ENCODE peak calls at places on chromosomes 1 and 21, in nine cellular contexts. J, G, X, B, Y, K, T, S and N are unnamed samples. For H3K4me1, the result is how much of the 10 kb centered on the place peaks cover.

GRCh38 chr1:5998051-5998905 is 6.1 kb upstream of the NPHP4 start:
- DNase-seq in J (no peak), G (no peak), X (no peak), B (no peak), Y (no peak), K (no peak), T (no peak), S (no peak), N (no peak)

GRCh38 chr1:46341222-46342083 is 846 bp downstream of the NSUN4 start:
- DNase-seq in J (no peak), G (peak), X (no peak), B (no peak), Y (peak), K (no peak), T (peak), S (no peak), N (no peak)

GRCh38 chr1:212452323-212453155 is 19.8 kb downstream of the NENF start:
- DNase-seq in J (no peak), G (no peak), X (no peak), B (no peak), Y (no peak), K (no peak), T (peak), S (peak), N (no peak)

GRCh38 chr21:27476696-27477095 is 509.8 kb upstream of the ADAMTS5 start:
- DNase-seq in J (no peak), G (no peak), X (no peak), B (no peak), Y (peak), K (no peak), T (no peak), S (peak), N (no peak)

GRCh38 chr1:33055210-33055991 is 18.7 kb upstream of the AK2 start:
- DNase-seq in J (peak), G (peak), X (peak), B (peak), Y (peak), K (peak), T (peak), S (peak), N (peak)

GRCh38 chr1:245031041-245031440 is 123.7 kb upstream of the KIF26B start:
- DNase-seq in J (no peak), G (no peak), X (no peak), B (no peak), Y (no peak), K (no peak), T (no peak), S (no peak), N (no peak)

GRCh38 chr1:211613108-211613947 is 34.4 kb upstream of the SLC30A1 start:
- DNase-seq in J (peak), G (peak), X (no peak), B (no peak), Y (peak), K (peak), T (peak), S (peak), N (no peak)

GRCh38 chr21:37636152-37636860 is 269.7 kb downstream of the DYRK1A start:
- DNase-seq in J (peak), G (no peak), X (no peak), B (no peak), Y (peak), K (peak), T (no peak), S (peak), N (no peak)

GRCh38 chr1:113223546-113223945 is 150.5 kb downstream of the LRIG2 start:
- DNase-seq in J (no peak), G (no peak), X (no peak), B (no peak), Y (peak), K (no peak), T (no peak), S (peak), N (no peak)

GRCh38 chr1:27886353-27886679 is 14.0 kb downstream of the THEMIS2 start:
- DNase-seq in J (no peak), G (no peak), X (no peak), B (no peak), Y (no peak), K (no peak), T (no peak), S (no peak), N (no peak)

GRCh38 chr1:160626560-160627342 is 20.1 kb downstream of the SLAMF1 start:
- DNase-seq in J (no peak), G (no peak), X (no peak), B (no peak), Y (no peak), K (no peak), T (no peak), S (no peak), N (no peak)
- H3K4me3 ChIP-seq in J (no peak), G (no peak), X (no peak), B (peak), Y (no peak), K (no peak), T (no peak), S (no peak), N (peak)

GRCh38 chr1:171501305-171502021 is 16.1 kb downstream of the PRRC2C start:
- DNase-seq in J (no peak), G (no peak), X (no peak), B (no peak), Y (no peak), K (no peak), T (no peak), S (no peak), N (no peak)
- H3K27ac ChIP-seq in J (no peak), G (no peak), X (no peak), B (peak), Y (no peak), K (no peak), T (no peak), S (no peak), N (peak)

GRCh38 chr1:42935313-42935624 is 23.4 kb downstream of the SLC2A1 start:
- DNase-seq in J (no peak), G (no peak), X (peak), B (no peak), Y (no peak), K (no peak), T (peak), S (no peak), N (no peak)
- H3K4me1 ChIP-seq in J (half or more), G (under half), X (half or more), B (half or more), Y (half or more), K (half or more), T (under half), S (under half), N (half or more)

DNA sequence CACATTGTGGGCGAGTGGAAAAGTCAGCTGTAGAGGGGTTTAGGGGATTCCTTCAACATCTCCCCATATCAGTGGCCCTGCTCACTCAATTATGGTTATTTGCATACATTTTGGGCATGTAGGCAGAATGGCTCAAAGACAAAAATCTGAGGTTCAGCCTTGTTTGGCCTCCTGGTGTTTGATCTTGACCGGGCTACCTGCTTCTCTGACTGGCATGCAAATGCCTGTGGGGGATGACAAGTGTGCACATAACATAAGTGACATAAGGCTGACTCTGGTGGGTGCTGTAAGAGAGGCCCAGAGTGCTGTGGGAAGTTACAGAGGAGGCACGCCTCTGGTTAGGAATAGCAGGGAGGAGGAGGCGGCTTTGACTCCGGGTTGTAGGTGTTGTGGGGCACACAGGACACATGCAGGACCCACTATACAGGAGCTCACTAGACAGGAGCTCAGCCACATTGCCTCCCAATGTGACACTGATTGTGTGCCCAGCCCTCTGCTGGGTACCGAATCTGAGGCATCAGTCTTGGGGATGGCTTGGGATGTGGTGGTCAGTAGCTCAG is 29.4 kb upstream of the IL19 start:
- DNase-seq in J (no peak), G (no peak), X (no peak), B (no peak), Y (no peak), K (no peak), T (no peak), S (no peak), N (no peak)
- H3K4me3 ChIP-seq in J (no peak), G (no peak), X (no peak), B (no peak), Y (no peak), K (no peak), T (no peak), S (no peak), N (no peak)

DNA sequence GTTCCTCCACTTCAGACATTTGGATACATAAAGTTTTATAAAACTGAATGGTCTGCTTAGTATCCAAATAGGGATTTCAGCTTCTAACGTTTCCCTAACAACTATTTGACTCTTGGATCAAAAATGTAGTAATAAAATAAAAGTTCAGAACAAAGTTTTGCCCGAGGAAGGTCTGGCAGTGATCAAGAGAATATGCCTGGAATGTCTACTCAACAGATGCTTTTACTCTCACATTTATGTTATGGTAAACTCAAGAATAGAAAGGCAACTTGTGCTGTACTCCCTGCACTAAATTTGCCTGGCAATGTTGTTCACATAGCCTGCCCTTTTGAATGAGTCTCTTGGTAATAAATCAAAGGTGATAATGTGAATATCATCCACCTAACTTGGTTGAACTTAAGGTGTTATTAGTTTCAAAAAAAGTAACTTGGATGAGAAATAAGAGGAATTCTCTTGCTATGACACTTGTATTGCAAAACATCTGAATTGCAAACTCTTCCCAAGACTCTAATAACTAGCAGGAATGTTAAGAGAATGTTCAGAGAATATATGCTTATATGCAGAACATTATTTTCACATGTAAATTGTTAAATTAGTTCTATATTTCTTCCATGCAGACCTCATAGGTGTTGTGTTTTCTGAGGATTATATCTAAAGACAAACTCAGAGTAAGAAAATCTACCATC is 215.8 kb downstream of the COL24A1 start:
- DNase-seq in J (no peak), G (no peak), X (no peak), B (no peak), Y (no peak), K (no peak), T (no peak), S (peak), N (no peak)
- H3K27ac ChIP-seq in J (no peak), G (no peak), X (no peak), B (no peak), Y (no peak), K (no peak), T (no peak), S (no peak), N (no peak)

GRCh38 chr1:31041529-31041928 is 24.0 kb downstream of the PUM1 start:
- DNase-seq in J (no peak), G (no peak), X (no peak), B (no peak), Y (no peak), K (no peak), T (no peak), S (no peak), N (no peak)

GRCh38 chr1:31040038-31040437 is 25.5 kb downstream of the PUM1 start:
- DNase-seq in J (no peak), G (no peak), X (no peak), B (no peak), Y (no peak), K (no peak), T (no peak), S (no peak), N (no peak)

GRCh38 chr1:31033573-31033972 is 31.9 kb downstream of the PUM1 start:
- DNase-seq in J (peak), G (no peak), X (no peak), B (no peak), Y (no peak), K (no peak), T (no peak), S (no peak), N (no peak)

GRCh38 chr1:31038360-31038759 is 27.2 kb downstream of the PUM1 start:
- DNase-seq in J (peak), G (no peak), X (no peak), B (no peak), Y (peak), K (no peak), T (no peak), S (peak), N (no peak)

DNA sequence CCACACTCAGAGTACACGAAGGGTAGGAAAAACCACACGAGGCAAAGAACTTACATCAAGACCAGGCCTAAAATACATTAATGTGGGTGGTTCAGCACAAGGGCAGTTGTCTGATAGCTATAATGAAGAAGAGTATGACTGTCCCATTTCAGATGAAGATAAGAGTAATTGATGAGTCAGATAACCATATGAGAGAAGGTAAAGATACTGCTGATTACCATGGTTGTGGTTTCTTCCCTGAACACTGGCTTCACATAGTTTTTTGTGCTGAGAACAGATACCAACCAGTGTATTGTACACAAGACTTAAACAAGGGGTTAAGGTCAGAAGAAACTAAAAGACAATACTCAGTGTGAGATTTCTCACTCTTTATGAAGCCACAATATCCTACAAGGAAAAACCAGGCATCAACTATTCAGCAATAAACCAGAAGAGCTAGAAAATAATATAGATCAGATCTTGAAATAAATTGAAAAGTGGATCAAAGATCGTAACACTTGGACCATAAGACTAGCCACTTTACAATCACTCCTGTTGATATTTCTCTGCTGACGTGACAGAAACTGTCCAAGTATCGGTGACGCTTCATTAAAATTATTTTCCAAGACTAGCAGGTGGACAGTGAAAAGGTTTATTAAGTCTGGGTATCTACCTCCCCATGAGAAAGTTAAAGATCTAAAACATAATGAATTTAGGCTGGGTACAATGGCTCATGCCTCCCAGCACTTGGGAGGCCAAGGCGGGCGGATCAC is 28.6 kb downstream of the PUM1 start:
- DNase-seq in J (peak), G (no peak), X (no peak), B (no peak), Y (no peak), K (no peak), T (no peak), S (no peak), N (no peak)
- H3K4me1 ChIP-seq in J (under half), G (under half), X (under half), B (under half), Y (under half), K (under half), T (under half), S (under half), N (half or more)

DNA sequence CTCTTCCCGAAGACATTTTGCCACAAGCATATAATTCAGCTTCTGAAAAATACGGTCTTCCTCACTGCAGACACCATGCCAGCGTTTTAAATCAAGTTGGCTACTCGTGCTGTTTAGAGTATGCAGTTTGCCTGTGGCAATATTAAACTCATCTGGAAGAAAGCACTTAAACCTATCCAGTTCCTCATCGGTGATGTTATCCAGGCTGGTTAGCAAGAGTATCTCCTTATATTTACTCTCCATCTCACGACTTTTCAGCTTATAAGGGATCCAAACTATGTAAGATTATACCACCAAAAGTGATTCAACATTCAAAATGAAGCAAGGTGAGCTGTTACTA is 9.7 kb upstream of the IFI16 start:
- DNase-seq in J (no peak), G (no peak), X (no peak), B (no peak), Y (no peak), K (no peak), T (no peak), S (no peak), N (no peak)
- H3K4me3 ChIP-seq in J (peak), G (no peak), X (no peak), B (no peak), Y (peak), K (no peak), T (peak), S (peak), N (no peak)

GRCh38 chr1:10253755-10254154 is 43.4 kb downstream of the KIF1B start:
- DNase-seq in J (peak), G (no peak), X (no peak), B (no peak), Y (peak), K (peak), T (peak), S (peak), N (no peak)
- H3K27ac ChIP-seq in J (no peak), G (peak), X (no peak), B (no peak), Y (peak), K (no peak), T (peak), S (peak), N (no peak)

DNA sequence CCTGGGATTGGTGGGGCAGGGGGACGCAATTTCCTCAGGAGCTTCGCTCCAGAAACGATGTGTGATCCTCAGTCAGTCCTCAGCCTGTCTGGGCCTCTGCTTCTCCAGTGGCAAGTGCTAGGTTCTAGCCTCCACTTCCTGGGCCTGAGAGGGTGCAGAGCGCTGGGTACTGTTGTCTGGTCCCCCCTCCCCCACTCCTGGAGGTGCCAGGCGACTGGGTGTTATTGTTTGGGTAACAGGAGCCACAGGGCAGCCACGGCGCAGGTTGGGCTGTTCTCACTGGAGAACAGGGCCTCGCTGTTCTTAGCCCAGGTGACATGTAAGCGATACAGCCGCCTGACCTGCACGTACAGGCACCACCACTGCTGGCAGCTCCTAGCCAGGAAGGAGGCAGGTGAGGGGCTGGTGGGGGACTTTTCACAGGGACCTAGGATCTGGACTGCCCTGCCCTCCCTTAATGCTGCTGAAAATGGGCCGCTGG is 2.1 kb downstream of the RPS6KA1 start:
- DNase-seq in J (peak), G (no peak), X (no peak), B (no peak), Y (peak), K (no peak), T (no peak), S (no peak), N (no peak)
- H3K4me1 ChIP-seq in J (under half), G (under half), X (half or more), B (under half), Y (under half), K (under half), T (under half), S (under half), N (half or more)